ENCODE peak calls at places on chromosomes 6 and 20, in ten cellular contexts. One of them, this sample, is unnamed.

GRCh38 chr6:17361013-17361412 is 32.4 kb upstream of the CAP2 start:
- DNase-seq in B cell: no peak
- DNase-seq in stimulated activated CD4-positive, alpha-beta T cell treated with anti-CD3 and anti-CD28 coated beads, Interleukin-12 subunit alpha, Interleukin-12 subunit beta, amount 100 ng/mL, for 4 hours: no peak
- DNase-seq in neural crest cell: no peak
- DNase-seq in putamen: no peak
- DNase-seq in left cardiac atrium: no peak
- DNase-seq in Calu3: no peak
- DNase-seq in progenitor cell of endocrine pancreas: no peak
- DNase-seq in activated CD8-positive, alpha-beta memory T cell treated with anti-CD3 and anti-CD28 coated beads for 48 hours: no peak
- DNase-seq in GM13976: no peak
- DNase-seq in this sample: no peak

GRCh38 chr6:2984738-2985381 is 13.5 kb upstream of the SERPINB6 start:
- DNase-seq in B cell: no peak
- DNase-seq in stimulated activated CD4-positive, alpha-beta T cell treated with anti-CD3 and anti-CD28 coated beads, Interleukin-12 subunit alpha, Interleukin-12 subunit beta, amount 100 ng/mL, for 4 hours: no peak
- DNase-seq in neural crest cell: no peak
- DNase-seq in putamen: no peak
- DNase-seq in left cardiac atrium: no peak
- DNase-seq in Calu3: no peak
- DNase-seq in progenitor cell of endocrine pancreas: no peak
- DNase-seq in activated CD8-positive, alpha-beta memory T cell treated with anti-CD3 and anti-CD28 coated beads for 48 hours: no peak
- DNase-seq in GM13976: no peak
- DNase-seq in this sample: no peak

GRCh38 chr6:137880633-137881521 is 13.8 kb downstream of the TNFAIP3 start:
- DNase-seq in B cell: no peak
- DNase-seq in stimulated activated CD4-positive, alpha-beta T cell treated with anti-CD3 and anti-CD28 coated beads, Interleukin-12 subunit alpha, Interleukin-12 subunit beta, amount 100 ng/mL, for 4 hours: no peak
- DNase-seq in neural crest cell: no peak
- DNase-seq in putamen: no peak
- DNase-seq in left cardiac atrium: no peak
- DNase-seq in Calu3: no peak
- DNase-seq in progenitor cell of endocrine pancreas: no peak
- DNase-seq in activated CD8-positive, alpha-beta memory T cell treated with anti-CD3 and anti-CD28 coated beads for 48 hours: no peak
- DNase-seq in GM13976: no peak
- DNase-seq in this sample: peak

GRCh38 chr6:37048851-37049734 is 43.6 kb downstream of the FGD2 start:
- DNase-seq in B cell: peak
- DNase-seq in stimulated activated CD4-positive, alpha-beta T cell treated with anti-CD3 and anti-CD28 coated beads, Interleukin-12 subunit alpha, Interleukin-12 subunit beta, amount 100 ng/mL, for 4 hours: peak
- DNase-seq in neural crest cell: no peak
- DNase-seq in putamen: no peak
- DNase-seq in left cardiac atrium: no peak
- DNase-seq in Calu3: peak
- DNase-seq in progenitor cell of endocrine pancreas: no peak
- DNase-seq in activated CD8-positive, alpha-beta memory T cell treated with anti-CD3 and anti-CD28 coated beads for 48 hours: peak
- DNase-seq in GM13976: peak
- DNase-seq in this sample: peak

GRCh38 chr6:66307490-66307889 is 600.5 kb upstream of the EYS start:
- DNase-seq in B cell: no peak
- DNase-seq in stimulated activated CD4-positive, alpha-beta T cell treated with anti-CD3 and anti-CD28 coated beads, Interleukin-12 subunit alpha, Interleukin-12 subunit beta, amount 100 ng/mL, for 4 hours: no peak
- DNase-seq in neural crest cell: no peak
- DNase-seq in putamen: no peak
- DNase-seq in left cardiac atrium: no peak
- DNase-seq in Calu3: no peak
- DNase-seq in progenitor cell of endocrine pancreas: no peak
- DNase-seq in activated CD8-positive, alpha-beta memory T cell treated with anti-CD3 and anti-CD28 coated beads for 48 hours: no peak
- DNase-seq in GM13976: no peak
- DNase-seq in this sample: no peak

GRCh38 chr6:38997128-38997761 is 51.3 kb upstream of the GLP1R start:
- DNase-seq in B cell: no peak
- DNase-seq in stimulated activated CD4-positive, alpha-beta T cell treated with anti-CD3 and anti-CD28 coated beads, Interleukin-12 subunit alpha, Interleukin-12 subunit beta, amount 100 ng/mL, for 4 hours: peak
- DNase-seq in neural crest cell: peak
- DNase-seq in putamen: no peak
- DNase-seq in left cardiac atrium: peak
- DNase-seq in Calu3: peak
- DNase-seq in progenitor cell of endocrine pancreas: peak
- DNase-seq in activated CD8-positive, alpha-beta memory T cell treated with anti-CD3 and anti-CD28 coated beads for 48 hours: no peak
- DNase-seq in GM13976: no peak
- DNase-seq in this sample: peak

GRCh38 chr6:35363293-35363750 is 21.0 kb downstream of the PPARD start:
- DNase-seq in B cell: no peak
- DNase-seq in stimulated activated CD4-positive, alpha-beta T cell treated with anti-CD3 and anti-CD28 coated beads, Interleukin-12 subunit alpha, Interleukin-12 subunit beta, amount 100 ng/mL, for 4 hours: no peak
- DNase-seq in neural crest cell: peak
- DNase-seq in putamen: no peak
- DNase-seq in left cardiac atrium: peak
- DNase-seq in Calu3: no peak
- DNase-seq in progenitor cell of endocrine pancreas: no peak
- DNase-seq in activated CD8-positive, alpha-beta memory T cell treated with anti-CD3 and anti-CD28 coated beads for 48 hours: no peak
- DNase-seq in GM13976: no peak
- DNase-seq in this sample: no peak

GRCh38 chr20:48621256-48622078 is 206.3 kb downstream of the PREX1 start:
- DNase-seq in B cell: no peak
- DNase-seq in stimulated activated CD4-positive, alpha-beta T cell treated with anti-CD3 and anti-CD28 coated beads, Interleukin-12 subunit alpha, Interleukin-12 subunit beta, amount 100 ng/mL, for 4 hours: no peak
- DNase-seq in neural crest cell: no peak
- DNase-seq in putamen: no peak
- DNase-seq in left cardiac atrium: peak
- DNase-seq in Calu3: peak
- DNase-seq in progenitor cell of endocrine pancreas: no peak
- DNase-seq in activated CD8-positive, alpha-beta memory T cell treated with anti-CD3 and anti-CD28 coated beads for 48 hours: no peak
- DNase-seq in GM13976: peak
- DNase-seq in this sample: peak

GRCh38 chr6:34154668-34155447 is 9.0 kb upstream of the GRM4 start:
- DNase-seq in B cell: peak
- DNase-seq in stimulated activated CD4-positive, alpha-beta T cell treated with anti-CD3 and anti-CD28 coated beads, Interleukin-12 subunit alpha, Interleukin-12 subunit beta, amount 100 ng/mL, for 4 hours: peak
- DNase-seq in neural crest cell: peak
- DNase-seq in putamen: no peak
- DNase-seq in left cardiac atrium: peak
- DNase-seq in Calu3: peak
- DNase-seq in progenitor cell of endocrine pancreas: peak
- DNase-seq in activated CD8-positive, alpha-beta memory T cell treated with anti-CD3 and anti-CD28 coated beads for 48 hours: peak
- DNase-seq in GM13976: peak
- DNase-seq in this sample: peak

GRCh38 chr20:18513208-18513607 is 5.5 kb downstream of the SEC23B start:
- DNase-seq in B cell: no peak
- DNase-seq in stimulated activated CD4-positive, alpha-beta T cell treated with anti-CD3 and anti-CD28 coated beads, Interleukin-12 subunit alpha, Interleukin-12 subunit beta, amount 100 ng/mL, for 4 hours: no peak
- DNase-seq in neural crest cell: no peak
- DNase-seq in putamen: no peak
- DNase-seq in left cardiac atrium: no peak
- DNase-seq in Calu3: no peak
- DNase-seq in progenitor cell of endocrine pancreas: no peak
- DNase-seq in activated CD8-positive, alpha-beta memory T cell treated with anti-CD3 and anti-CD28 coated beads for 48 hours: no peak
- DNase-seq in GM13976: no peak
- DNase-seq in this sample: no peak

GRCh38 chr6:10426781-10427279 is 12.0 kb upstream of the TFAP2A start:
- DNase-seq in B cell: no peak
- DNase-seq in stimulated activated CD4-positive, alpha-beta T cell treated with anti-CD3 and anti-CD28 coated beads, Interleukin-12 subunit alpha, Interleukin-12 subunit beta, amount 100 ng/mL, for 4 hours: no peak
- DNase-seq in neural crest cell: no peak
- DNase-seq in putamen: no peak
- DNase-seq in left cardiac atrium: no peak
- DNase-seq in Calu3: no peak
- DNase-seq in progenitor cell of endocrine pancreas: no peak
- DNase-seq in activated CD8-positive, alpha-beta memory T cell treated with anti-CD3 and anti-CD28 coated beads for 48 hours: no peak
- DNase-seq in GM13976: no peak
- DNase-seq in this sample: no peak

GRCh38 chr20:55535366-55535765 is 470.0 kb downstream of the CBLN4 start:
- DNase-seq in B cell: no peak
- DNase-seq in stimulated activated CD4-positive, alpha-beta T cell treated with anti-CD3 and anti-CD28 coated beads, Interleukin-12 subunit alpha, Interleukin-12 subunit beta, amount 100 ng/mL, for 4 hours: no peak
- DNase-seq in neural crest cell: no peak
- DNase-seq in putamen: no peak
- DNase-seq in left cardiac atrium: no peak
- DNase-seq in Calu3: no peak
- DNase-seq in progenitor cell of endocrine pancreas: no peak
- DNase-seq in activated CD8-positive, alpha-beta memory T cell treated with anti-CD3 and anti-CD28 coated beads for 48 hours: no peak
- DNase-seq in GM13976: no peak
- DNase-seq in this sample: no peak

GRCh38 chr6:117480651-117481050 is 1.8 kb upstream of the DCBLD1 start:
- DNase-seq in B cell: no peak
- DNase-seq in stimulated activated CD4-positive, alpha-beta T cell treated with anti-CD3 and anti-CD28 coated beads, Interleukin-12 subunit alpha, Interleukin-12 subunit beta, amount 100 ng/mL, for 4 hours: no peak
- DNase-seq in neural crest cell: no peak
- DNase-seq in putamen: no peak
- DNase-seq in left cardiac atrium: no peak
- DNase-seq in Calu3: no peak
- DNase-seq in progenitor cell of endocrine pancreas: no peak
- DNase-seq in activated CD8-positive, alpha-beta memory T cell treated with anti-CD3 and anti-CD28 coated beads for 48 hours: no peak
- DNase-seq in GM13976: no peak
- DNase-seq in this sample: no peak

GRCh38 chr6:71720705-71721104 is 165.6 kb upstream of the RIMS1 start:
- DNase-seq in B cell: no peak
- DNase-seq in stimulated activated CD4-positive, alpha-beta T cell treated with anti-CD3 and anti-CD28 coated beads, Interleukin-12 subunit alpha, Interleukin-12 subunit beta, amount 100 ng/mL, for 4 hours: no peak
- DNase-seq in neural crest cell: no peak
- DNase-seq in putamen: no peak
- DNase-seq in left cardiac atrium: no peak
- DNase-seq in Calu3: no peak
- DNase-seq in progenitor cell of endocrine pancreas: no peak
- DNase-seq in activated CD8-positive, alpha-beta memory T cell treated with anti-CD3 and anti-CD28 coated beads for 48 hours: no peak
- DNase-seq in GM13976: no peak
- DNase-seq in this sample: no peak

GRCh38 chr20:38130687-38131587 is 34.1 kb downstream of the TGM2 start:
- DNase-seq in B cell: no peak
- DNase-seq in stimulated activated CD4-positive, alpha-beta T cell treated with anti-CD3 and anti-CD28 coated beads, Interleukin-12 subunit alpha, Interleukin-12 subunit beta, amount 100 ng/mL, for 4 hours: no peak
- DNase-seq in neural crest cell: no peak
- DNase-seq in putamen: no peak
- DNase-seq in left cardiac atrium: peak
- DNase-seq in Calu3: no peak
- DNase-seq in progenitor cell of endocrine pancreas: no peak
- DNase-seq in activated CD8-positive, alpha-beta memory T cell treated with anti-CD3 and anti-CD28 coated beads for 48 hours: no peak
- DNase-seq in GM13976: no peak
- DNase-seq in this sample: no peak

GRCh38 chr20:58048096-58048702 is 180.3 kb downstream of the ANKRD60 start:
- DNase-seq in B cell: no peak
- DNase-seq in stimulated activated CD4-positive, alpha-beta T cell treated with anti-CD3 and anti-CD28 coated beads, Interleukin-12 subunit alpha, Interleukin-12 subunit beta, amount 100 ng/mL, for 4 hours: no peak
- DNase-seq in neural crest cell: peak
- DNase-seq in putamen: no peak
- DNase-seq in left cardiac atrium: no peak
- DNase-seq in Calu3: peak
- DNase-seq in progenitor cell of endocrine pancreas: peak
- DNase-seq in activated CD8-positive, alpha-beta memory T cell treated with anti-CD3 and anti-CD28 coated beads for 48 hours: no peak
- DNase-seq in GM13976: no peak
- DNase-seq in this sample: peak

GRCh38 chr6:28810655-28811053 is 113.1 kb downstream of the TRIM27 start:
- DNase-seq in B cell: no peak
- DNase-seq in stimulated activated CD4-positive, alpha-beta T cell treated with anti-CD3 and anti-CD28 coated beads, Interleukin-12 subunit alpha, Interleukin-12 subunit beta, amount 100 ng/mL, for 4 hours: no peak
- DNase-seq in neural crest cell: no peak
- DNase-seq in putamen: no peak
- DNase-seq in left cardiac atrium: no peak
- DNase-seq in Calu3: no peak
- DNase-seq in progenitor cell of endocrine pancreas: no peak
- DNase-seq in activated CD8-positive, alpha-beta memory T cell treated with anti-CD3 and anti-CD28 coated beads for 48 hours: no peak
- DNase-seq in GM13976: no peak
- DNase-seq in this sample: no peak

GRCh38 chr6:3075522-3076113 is 7.3 kb downstream of the RIPK1 start:
- DNase-seq in B cell: no peak
- DNase-seq in stimulated activated CD4-positive, alpha-beta T cell treated with anti-CD3 and anti-CD28 coated beads, Interleukin-12 subunit alpha, Interleukin-12 subunit beta, amount 100 ng/mL, for 4 hours: no peak
- DNase-seq in neural crest cell: no peak
- DNase-seq in putamen: no peak
- DNase-seq in left cardiac atrium: no peak
- DNase-seq in Calu3: no peak
- DNase-seq in progenitor cell of endocrine pancreas: no peak
- DNase-seq in activated CD8-positive, alpha-beta memory T cell treated with anti-CD3 and anti-CD28 coated beads for 48 hours: no peak
- DNase-seq in GM13976: no peak
- DNase-seq in this sample: no peak

GRCh38 chr20:51193066-51193772 is 170.3 kb upstream of the KCNG1 start:
- DNase-seq in B cell: no peak
- DNase-seq in stimulated activated CD4-positive, alpha-beta T cell treated with anti-CD3 and anti-CD28 coated beads, Interleukin-12 subunit alpha, Interleukin-12 subunit beta, amount 100 ng/mL, for 4 hours: no peak
- DNase-seq in neural crest cell: no peak
- DNase-seq in putamen: no peak
- DNase-seq in left cardiac atrium: no peak
- DNase-seq in Calu3: no peak
- DNase-seq in progenitor cell of endocrine pancreas: no peak
- DNase-seq in activated CD8-positive, alpha-beta memory T cell treated with anti-CD3 and anti-CD28 coated beads for 48 hours: no peak
- DNase-seq in GM13976: no peak
- DNase-seq in this sample: no peak

GRCh38 chr6:11168091-11168635 is 56.6 kb upstream of the ERVFRD-1 start:
- DNase-seq in B cell: no peak
- DNase-seq in stimulated activated CD4-positive, alpha-beta T cell treated with anti-CD3 and anti-CD28 coated beads, Interleukin-12 subunit alpha, Interleukin-12 subunit beta, amount 100 ng/mL, for 4 hours: no peak
- DNase-seq in neural crest cell: no peak
- DNase-seq in putamen: no peak
- DNase-seq in left cardiac atrium: no peak
- DNase-seq in Calu3: no peak
- DNase-seq in progenitor cell of endocrine pancreas: no peak
- DNase-seq in activated CD8-positive, alpha-beta memory T cell treated with anti-CD3 and anti-CD28 coated beads for 48 hours: no peak
- DNase-seq in GM13976: no peak
- DNase-seq in this sample: no peak

GRCh38 chr20:48606841-48607543 is 220.8 kb downstream of the PREX1 start:
- DNase-seq in B cell: no peak
- DNase-seq in stimulated activated CD4-positive, alpha-beta T cell treated with anti-CD3 and anti-CD28 coated beads, Interleukin-12 subunit alpha, Interleukin-12 subunit beta, amount 100 ng/mL, for 4 hours: no peak
- DNase-seq in neural crest cell: no peak
- DNase-seq in putamen: no peak
- DNase-seq in left cardiac atrium: no peak
- DNase-seq in Calu3: no peak
- DNase-seq in progenitor cell of endocrine pancreas: no peak
- DNase-seq in activated CD8-positive, alpha-beta memory T cell treated with anti-CD3 and anti-CD28 coated beads for 48 hours: no peak
- DNase-seq in GM13976: no peak
- DNase-seq in this sample: no peak

GRCh38 chr20:13883425-13883824 is 98.6 kb downstream of the NDUFAF5 start:
- DNase-seq in B cell: no peak
- DNase-seq in stimulated activated CD4-positive, alpha-beta T cell treated with anti-CD3 and anti-CD28 coated beads, Interleukin-12 subunit alpha, Interleukin-12 subunit beta, amount 100 ng/mL, for 4 hours: no peak
- DNase-seq in neural crest cell: no peak
- DNase-seq in putamen: no peak
- DNase-seq in left cardiac atrium: no peak
- DNase-seq in Calu3: no peak
- DNase-seq in progenitor cell of endocrine pancreas: no peak
- DNase-seq in activated CD8-positive, alpha-beta memory T cell treated with anti-CD3 and anti-CD28 coated beads for 48 hours: no peak
- DNase-seq in GM13976: no peak
- DNase-seq in this sample: no peak

GRCh38 chr6:6196762-6197161 is 123.7 kb downstream of the F13A1 start:
- DNase-seq in B cell: no peak
- DNase-seq in stimulated activated CD4-positive, alpha-beta T cell treated with anti-CD3 and anti-CD28 coated beads, Interleukin-12 subunit alpha, Interleukin-12 subunit beta, amount 100 ng/mL, for 4 hours: no peak
- DNase-seq in neural crest cell: no peak
- DNase-seq in putamen: no peak
- DNase-seq in left cardiac atrium: no peak
- DNase-seq in Calu3: no peak
- DNase-seq in progenitor cell of endocrine pancreas: no peak
- DNase-seq in activated CD8-positive, alpha-beta memory T cell treated with anti-CD3 and anti-CD28 coated beads for 48 hours: no peak
- DNase-seq in GM13976: no peak
- DNase-seq in this sample: no peak

GRCh38 chr20:31712112-31712553 is 10.5 kb downstream of the BCL2L1 start:
- DNase-seq in B cell: no peak
- DNase-seq in stimulated activated CD4-positive, alpha-beta T cell treated with anti-CD3 and anti-CD28 coated beads, Interleukin-12 subunit alpha, Interleukin-12 subunit beta, amount 100 ng/mL, for 4 hours: no peak
- DNase-seq in neural crest cell: no peak
- DNase-seq in putamen: no peak
- DNase-seq in left cardiac atrium: peak
- DNase-seq in Calu3: peak
- DNase-seq in progenitor cell of endocrine pancreas: no peak
- DNase-seq in activated CD8-positive, alpha-beta memory T cell treated with anti-CD3 and anti-CD28 coated beads for 48 hours: no peak
- DNase-seq in GM13976: no peak
- DNase-seq in this sample: peak

GRCh38 chr20:50690979-50691584 is at the start of gene RIPOR3:
- DNase-seq in B cell: no peak
- DNase-seq in stimulated activated CD4-positive, alpha-beta T cell treated with anti-CD3 and anti-CD28 coated beads, Interleukin-12 subunit alpha, Interleukin-12 subunit beta, amount 100 ng/mL, for 4 hours: no peak
- DNase-seq in neural crest cell: peak
- DNase-seq in putamen: no peak
- DNase-seq in left cardiac atrium: no peak
- DNase-seq in Calu3: no peak
- DNase-seq in progenitor cell of endocrine pancreas: no peak
- DNase-seq in activated CD8-positive, alpha-beta memory T cell treated with anti-CD3 and anti-CD28 coated beads for 48 hours: no peak
- DNase-seq in GM13976: no peak
- DNase-seq in this sample: peak

GRCh38 chr6:105795913-105796517 is 290.1 kb upstream of the PRDM1 start:
- DNase-seq in B cell: no peak
- DNase-seq in stimulated activated CD4-positive, alpha-beta T cell treated with anti-CD3 and anti-CD28 coated beads, Interleukin-12 subunit alpha, Interleukin-12 subunit beta, amount 100 ng/mL, for 4 hours: no peak
- DNase-seq in neural crest cell: no peak
- DNase-seq in putamen: no peak
- DNase-seq in left cardiac atrium: no peak
- DNase-seq in Calu3: peak
- DNase-seq in progenitor cell of endocrine pancreas: no peak
- DNase-seq in activated CD8-positive, alpha-beta memory T cell treated with anti-CD3 and anti-CD28 coated beads for 48 hours: no peak
- DNase-seq in GM13976: no peak
- DNase-seq in this sample: no peak

GRCh38 chr6:166629628-166630027 is 2.6 kb upstream of the RPS6KA2 start:
- DNase-seq in B cell: no peak
- DNase-seq in stimulated activated CD4-positive, alpha-beta T cell treated with anti-CD3 and anti-CD28 coated beads, Interleukin-12 subunit alpha, Interleukin-12 subunit beta, amount 100 ng/mL, for 4 hours: no peak
- DNase-seq in neural crest cell: no peak
- DNase-seq in putamen: no peak
- DNase-seq in left cardiac atrium: no peak
- DNase-seq in Calu3: no peak
- DNase-seq in progenitor cell of endocrine pancreas: no peak
- DNase-seq in activated CD8-positive, alpha-beta memory T cell treated with anti-CD3 and anti-CD28 coated beads for 48 hours: no peak
- DNase-seq in GM13976: no peak
- DNase-seq in this sample: no peak

GRCh38 chr6:125942677-125943527 is 13.7 kb upstream of the HINT3 start:
- DNase-seq in B cell: no peak
- DNase-seq in stimulated activated CD4-positive, alpha-beta T cell treated with anti-CD3 and anti-CD28 coated beads, Interleukin-12 subunit alpha, Interleukin-12 subunit beta, amount 100 ng/mL, for 4 hours: no peak
- DNase-seq in neural crest cell: no peak
- DNase-seq in putamen: no peak
- DNase-seq in left cardiac atrium: no peak
- DNase-seq in Calu3: no peak
- DNase-seq in progenitor cell of endocrine pancreas: no peak
- DNase-seq in activated CD8-positive, alpha-beta memory T cell treated with anti-CD3 and anti-CD28 coated beads for 48 hours: no peak
- DNase-seq in GM13976: no peak
- DNase-seq in this sample: no peak